ENCODE peak calls at places on chromosomes 7 and 10, in eight cellular contexts. One of them, this sample, is unnamed.

GRCh38 chr10:99372546-99373271 is 43.6 kb downstream of the CNNM1 start:
- DNase-seq in stimulated activated CD8-positive, alpha-beta memory T cell treated with anti-CD3 and anti-CD28 coated beads, Interleukin-4, amount 100 ng/mL, for 1 hour: no peak
- DNase-seq in globus pallidus: no peak
- DNase-seq in heart left ventricle: no peak
- DNase-seq in COR-L47: no peak
- DNase-seq in dorsolateral prefrontal cortex: no peak
- DNase-seq in PC-3: no peak
- DNase-seq in left ventricle myocardium superior: no peak
- DNase-seq in this sample: no peak

GRCh38 chr10:1788401-1788800 is 51.1 kb upstream of the ADARB2 start:
- DNase-seq in stimulated activated CD8-positive, alpha-beta memory T cell treated with anti-CD3 and anti-CD28 coated beads, Interleukin-4, amount 100 ng/mL, for 1 hour: no peak
- DNase-seq in globus pallidus: no peak
- DNase-seq in heart left ventricle: no peak
- DNase-seq in COR-L47: no peak
- DNase-seq in dorsolateral prefrontal cortex: no peak
- DNase-seq in PC-3: no peak
- DNase-seq in left ventricle myocardium superior: no peak
- DNase-seq in this sample: no peak

GRCh38 chr7:152959610-152960009 is 200.1 kb downstream of the ACTR3B start:
- DNase-seq in stimulated activated CD8-positive, alpha-beta memory T cell treated with anti-CD3 and anti-CD28 coated beads, Interleukin-4, amount 100 ng/mL, for 1 hour: no peak
- DNase-seq in globus pallidus: no peak
- DNase-seq in heart left ventricle: no peak
- DNase-seq in COR-L47: no peak
- DNase-seq in dorsolateral prefrontal cortex: no peak
- DNase-seq in PC-3: no peak
- DNase-seq in left ventricle myocardium superior: no peak
- DNase-seq in this sample: no peak

GRCh38 chr10:71735709-71736569 is 16.4 kb upstream of the C10orf105 start:
- DNase-seq in stimulated activated CD8-positive, alpha-beta memory T cell treated with anti-CD3 and anti-CD28 coated beads, Interleukin-4, amount 100 ng/mL, for 1 hour: peak; percentile 29
- DNase-seq in globus pallidus: no peak
- DNase-seq in heart left ventricle: no peak
- DNase-seq in COR-L47: no peak
- DNase-seq in dorsolateral prefrontal cortex: no peak
- DNase-seq in PC-3: no peak
- DNase-seq in left ventricle myocardium superior: no peak
- DNase-seq in this sample: no peak

GRCh38 chr10:95315509-95315908 is 24.7 kb upstream of the PDLIM1 start:
- DNase-seq in stimulated activated CD8-positive, alpha-beta memory T cell treated with anti-CD3 and anti-CD28 coated beads, Interleukin-4, amount 100 ng/mL, for 1 hour: no peak
- DNase-seq in globus pallidus: no peak
- DNase-seq in heart left ventricle: no peak
- DNase-seq in COR-L47: no peak
- DNase-seq in dorsolateral prefrontal cortex: no peak
- DNase-seq in PC-3: no peak
- DNase-seq in left ventricle myocardium superior: no peak
- DNase-seq in this sample: no peak

GRCh38 chr7:66403562-66403961 is 198.4 kb downstream of the TPST1 start:
- DNase-seq in stimulated activated CD8-positive, alpha-beta memory T cell treated with anti-CD3 and anti-CD28 coated beads, Interleukin-4, amount 100 ng/mL, for 1 hour: no peak
- DNase-seq in globus pallidus: no peak
- DNase-seq in heart left ventricle: no peak
- DNase-seq in COR-L47: no peak
- DNase-seq in dorsolateral prefrontal cortex: no peak
- DNase-seq in PC-3: no peak
- DNase-seq in left ventricle myocardium superior: no peak
- DNase-seq in this sample: no peak

GRCh38 chr7:79936281-79936983 is 198.2 kb upstream of the GNAI1 start:
- DNase-seq in stimulated activated CD8-positive, alpha-beta memory T cell treated with anti-CD3 and anti-CD28 coated beads, Interleukin-4, amount 100 ng/mL, for 1 hour: no peak
- DNase-seq in globus pallidus: no peak
- DNase-seq in heart left ventricle: no peak
- DNase-seq in COR-L47: peak; percentile 3
- DNase-seq in dorsolateral prefrontal cortex: no peak
- DNase-seq in PC-3: peak; percentile 13
- DNase-seq in left ventricle myocardium superior: no peak
- DNase-seq in this sample: no peak

GRCh38 chr7:19964198-19964597 is 190.8 kb upstream of the TMEM196 start:
- DNase-seq in stimulated activated CD8-positive, alpha-beta memory T cell treated with anti-CD3 and anti-CD28 coated beads, Interleukin-4, amount 100 ng/mL, for 1 hour: no peak
- DNase-seq in globus pallidus: no peak
- DNase-seq in heart left ventricle: no peak
- DNase-seq in COR-L47: no peak
- DNase-seq in dorsolateral prefrontal cortex: peak; percentile 11
- DNase-seq in PC-3: no peak
- DNase-seq in left ventricle myocardium superior: no peak
- DNase-seq in this sample: peak; percentile 69

GRCh38 chr7:115642194-115642593 is 388.4 kb downstream of the TFEC start:
- DNase-seq in stimulated activated CD8-positive, alpha-beta memory T cell treated with anti-CD3 and anti-CD28 coated beads, Interleukin-4, amount 100 ng/mL, for 1 hour: no peak
- DNase-seq in globus pallidus: no peak
- DNase-seq in heart left ventricle: no peak
- DNase-seq in COR-L47: no peak
- DNase-seq in dorsolateral prefrontal cortex: no peak
- DNase-seq in PC-3: no peak
- DNase-seq in left ventricle myocardium superior: no peak
- DNase-seq in this sample: no peak

GRCh38 chr7:44062903-44063295 is 2.5 kb downstream of the PGAM2 start:
- DNase-seq in stimulated activated CD8-positive, alpha-beta memory T cell treated with anti-CD3 and anti-CD28 coated beads, Interleukin-4, amount 100 ng/mL, for 1 hour: no peak
- DNase-seq in globus pallidus: no peak
- DNase-seq in heart left ventricle: no peak
- DNase-seq in COR-L47: no peak
- DNase-seq in dorsolateral prefrontal cortex: no peak
- DNase-seq in PC-3: no peak
- DNase-seq in left ventricle myocardium superior: peak; percentile 29
- DNase-seq in this sample: no peak

GRCh38 chr7:51123322-51124021 is 193.1 kb downstream of the COBL start:
- DNase-seq in stimulated activated CD8-positive, alpha-beta memory T cell treated with anti-CD3 and anti-CD28 coated beads, Interleukin-4, amount 100 ng/mL, for 1 hour: no peak
- DNase-seq in globus pallidus: peak; percentile 74
- DNase-seq in heart left ventricle: peak; percentile 56
- DNase-seq in COR-L47: no peak
- DNase-seq in dorsolateral prefrontal cortex: peak; percentile 88
- DNase-seq in PC-3: peak; percentile 96
- DNase-seq in left ventricle myocardium superior: no peak
- DNase-seq in this sample: peak; percentile 86

GRCh38 chr7:158812684-158813083 is 16.6 kb downstream of the ESYT2 start:
- DNase-seq in stimulated activated CD8-positive, alpha-beta memory T cell treated with anti-CD3 and anti-CD28 coated beads, Interleukin-4, amount 100 ng/mL, for 1 hour: peak; percentile 55
- DNase-seq in globus pallidus: no peak
- DNase-seq in heart left ventricle: no peak
- DNase-seq in COR-L47: no peak
- DNase-seq in dorsolateral prefrontal cortex: no peak
- DNase-seq in PC-3: no peak
- DNase-seq in left ventricle myocardium superior: no peak
- DNase-seq in this sample: no peak

GRCh38 chr7:101330011-101330484 is 8.4 kb upstream of the IFT22 start:
- DNase-seq in stimulated activated CD8-positive, alpha-beta memory T cell treated with anti-CD3 and anti-CD28 coated beads, Interleukin-4, amount 100 ng/mL, for 1 hour: no peak
- DNase-seq in globus pallidus: no peak
- DNase-seq in heart left ventricle: peak; percentile 40
- DNase-seq in COR-L47: no peak
- DNase-seq in dorsolateral prefrontal cortex: no peak
- DNase-seq in PC-3: no peak
- DNase-seq in left ventricle myocardium superior: peak; percentile 39
- DNase-seq in this sample: no peak

GRCh38 chr7:157805716-157806115 is 468.9 kb downstream of the DNAJB6 start:
- DNase-seq in stimulated activated CD8-positive, alpha-beta memory T cell treated with anti-CD3 and anti-CD28 coated beads, Interleukin-4, amount 100 ng/mL, for 1 hour: no peak
- DNase-seq in globus pallidus: no peak
- DNase-seq in heart left ventricle: no peak
- DNase-seq in COR-L47: no peak
- DNase-seq in dorsolateral prefrontal cortex: no peak
- DNase-seq in PC-3: no peak
- DNase-seq in left ventricle myocardium superior: no peak
- DNase-seq in this sample: no peak

GRCh38 chr7:141361965-141362364 is 189.2 kb upstream of the AGK start:
- DNase-seq in stimulated activated CD8-positive, alpha-beta memory T cell treated with anti-CD3 and anti-CD28 coated beads, Interleukin-4, amount 100 ng/mL, for 1 hour: no peak
- DNase-seq in globus pallidus: no peak
- DNase-seq in heart left ventricle: no peak
- DNase-seq in COR-L47: no peak
- DNase-seq in dorsolateral prefrontal cortex: no peak
- DNase-seq in PC-3: no peak
- DNase-seq in left ventricle myocardium superior: no peak
- DNase-seq in this sample: no peak

This sample was measured in Ammon's horn.